ENCODE peak calls at places on chromosomes 12 and 14, in ten cellular contexts. U, T, M, A, E, I, Y, L, Z and D are unnamed samples.

GRCh38 chr14:53567236-53567785 is 389.3 kb downstream of the BMP4 start:
- DNase-seq in U (no peak), T (no peak), M (no peak), A (no peak), E (no peak), I (no peak), Y (no peak), L (no peak), Z (no peak), D (no peak)

GRCh38 chr14:20195911-20196310 is 5.2 kb downstream of the OR11G2 start:
- DNase-seq in U (no peak), T (no peak), M (no peak), A (no peak), E (no peak), I (no peak), Y (no peak), L (no peak), Z (no peak), D (no peak)

GRCh38 chr12:77599782-77600491 is 230.8 kb upstream of the NAV3 start:
- DNase-seq in U (no peak), T (no peak), M (no peak), A (no peak), E (no peak), I (no peak), Y (no peak), L (no peak), Z (no peak), D (no peak)

GRCh38 chr14:85308531-85309300 is 221.2 kb upstream of the FLRT2 start:
- DNase-seq in U (no peak), T (no peak), M (peak; percentile 40), A (no peak), E (no peak), I (no peak), Y (no peak), L (no peak), Z (no peak), D (no peak)

GRCh38 chr14:102255401-102256190 is 49.4 kb downstream of the MOK start:
- DNase-seq in U (no peak), T (no peak), M (no peak), A (no peak), E (no peak), I (no peak), Y (no peak), L (no peak), Z (no peak), D (no peak)

GRCh38 chr14:79842270-79842669 is 369.0 kb downstream of the DIO2 start:
- DNase-seq in U (no peak), T (no peak), M (no peak), A (no peak), E (no peak), I (peak; percentile 29), Y (peak; percentile 47), L (peak; percentile 14), Z (no peak), D (peak; percentile 20)

GRCh38 chr12:116520801-116521471 is 38.2 kb upstream of the MAP1LC3B2 start:
- DNase-seq in U (no peak), T (no peak), M (no peak), A (no peak), E (no peak), I (no peak), Y (no peak), L (no peak), Z (no peak), D (no peak)

GRCh38 chr12:59444932-59445331 is 150.9 kb upstream of the SLC16A7 start:
- DNase-seq in U (peak; percentile 50), T (no peak), M (no peak), A (no peak), E (no peak), I (no peak), Y (no peak), L (no peak), Z (no peak), D (no peak)

GRCh38 chr14:31993521-31993941 is 83.6 kb upstream of the ARHGAP5 start:
- DNase-seq in U (no peak), T (no peak), M (peak; percentile 21), A (no peak), E (no peak), I (no peak), Y (no peak), L (no peak), Z (no peak), D (no peak)

GRCh38 chr14:76924363-76925151 is 98.3 kb downstream of the LRRC74A start:
- DNase-seq in U (peak; percentile 93), T (no peak), M (no peak), A (no peak), E (peak; percentile 64), I (no peak), Y (no peak), L (no peak), Z (no peak), D (no peak)

GRCh38 chr14:72812292-72812851 is 81.5 kb downstream of the DPF3 start:
- DNase-seq in U (peak; percentile 65), T (no peak), M (peak; percentile 47), A (peak; percentile 27), E (no peak), I (peak; percentile 74), Y (no peak), L (peak; percentile 93), Z (no peak), D (no peak)

GRCh38 chr12:91515944-91516739 is 333.5 kb upstream of the DCN start:
- DNase-seq in U (no peak), T (no peak), M (no peak), A (no peak), E (no peak), I (no peak), Y (no peak), L (no peak), Z (no peak), D (no peak)

GRCh38 chr12:59079029-59079428 is 158.7 kb upstream of the LRIG3 start:
- DNase-seq in U (no peak), T (no peak), M (no peak), A (no peak), E (no peak), I (no peak), Y (no peak), L (no peak), Z (no peak), D (no peak)

GRCh38 chr12:121334513-121335343 is 17.5 kb downstream of the ANAPC5 start:
- DNase-seq in U (no peak), T (no peak), M (peak; percentile 77), A (no peak), E (peak; percentile 38), I (peak; percentile 26), Y (no peak), L (no peak), Z (no peak), D (no peak)

GRCh38 chr12:103114296-103115055 is 157.0 kb downstream of the ASCL1 start:
- DNase-seq in U (no peak), T (no peak), M (no peak), A (no peak), E (no peak), I (no peak), Y (no peak), L (no peak), Z (no peak), D (no peak)

GRCh38 chr12:38138225-38139221 is 178.1 kb upstream of the ALG10B start:
- DNase-seq in U (peak; percentile 91), T (peak; percentile 47), M (peak; percentile 21), A (peak; percentile 82), E (peak; percentile 24), I (peak; percentile 67), Y (peak; percentile 78), L (peak; percentile 20), Z (peak; percentile 76), D (peak; percentile 60)
- H3K4me1 ChIP-seq in U (no peaks in the 10 kb centered on the region), T (peaks cover 4% of the 10 kb centered on the region), M (no peaks in the 10 kb centered on the region), A (peaks cover 18% of the 10 kb centered on the region), E (no peaks in the 10 kb centered on the region), I (peaks cover 4% of the 10 kb centered on the region), Y (no peaks in the 10 kb centered on the region), L (peaks cover 7% of the 10 kb centered on the region), Z (peaks cover 5% of the 10 kb centered on the region), D (no peaks in the 10 kb centered on the region)

GRCh38 chr12:96198970-96199369 is 4.8 kb downstream of the ELK3 start:
- DNase-seq in U (no peak), T (no peak), M (no peak), A (no peak), E (no peak), I (no peak), Y (no peak), L (no peak), Z (no peak), D (no peak)

GRCh38 chr12:96195845-96196451 is 1.8 kb downstream of the ELK3 start:
- DNase-seq in U (peak; percentile 87), T (peak; percentile 25), M (peak; percentile 50), A (no peak), E (no peak), I (no peak), Y (peak; percentile 47), L (no peak), Z (peak; percentile 65), D (no peak)

GRCh38 chr12:96199465-96199864 is 5.3 kb downstream of the ELK3 start:
- DNase-seq in U (no peak), T (no peak), M (no peak), A (no peak), E (no peak), I (no peak), Y (no peak), L (no peak), Z (no peak), D (no peak)

GRCh38 chr12:96196781-96197180 is 2.6 kb downstream of the ELK3 start:
- DNase-seq in U (no peak), T (no peak), M (no peak), A (no peak), E (no peak), I (no peak), Y (peak; percentile 42), L (no peak), Z (no peak), D (no peak)

GRCh38 chr12:96197503-96198272 is 3.5 kb downstream of the ELK3 start:
- DNase-seq in U (no peak), T (no peak), M (no peak), A (no peak), E (no peak), I (no peak), Y (no peak), L (no peak), Z (no peak), D (no peak)
- H3K4me1 ChIP-seq in U (peaks cover 3% of the 10 kb centered on the region), T (peaks cover 34% of the 10 kb centered on the region), M (no peaks in the 10 kb centered on the region), A (peaks cover 52% of the 10 kb centered on the region), E (peaks cover 2% of the 10 kb centered on the region), I (peaks cover 17% of the 10 kb centered on the region), Y (peaks cover 12% of the 10 kb centered on the region), L (no peaks in the 10 kb centered on the region), Z (peaks cover 43% of the 10 kb centered on the region), D (peaks cover 11% of the 10 kb centered on the region)

DNA sequence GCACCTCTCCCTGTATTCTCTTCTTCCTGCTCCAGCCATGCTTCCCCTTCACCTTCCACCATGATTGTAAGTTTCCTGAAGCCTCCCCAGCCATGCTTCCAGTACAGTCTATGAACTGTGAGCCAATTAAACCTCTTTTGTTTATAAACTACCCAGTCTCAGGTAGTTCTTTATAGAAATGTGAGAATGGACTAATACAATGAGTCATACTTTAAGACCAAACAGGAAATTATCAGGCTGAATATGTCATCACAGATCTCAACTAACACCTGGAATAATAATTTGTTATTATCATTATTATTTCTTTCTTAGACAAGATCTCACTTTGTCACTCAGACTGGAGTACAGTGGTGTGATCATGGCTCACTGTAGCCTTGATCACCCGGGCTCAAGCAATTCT is 85.4 kb downstream of the KCNMB4 start:
- DNase-seq in U (no peak), T (no peak), M (no peak), A (no peak), E (no peak), I (no peak), Y (no peak), L (no peak), Z (no peak), D (no peak)
- H3K4me1 ChIP-seq in U (no peaks in the 10 kb centered on the region), T (no peaks in the 10 kb centered on the region), M (no peaks in the 10 kb centered on the region), A (no peaks in the 10 kb centered on the region), E (no peaks in the 10 kb centered on the region), I (no peaks in the 10 kb centered on the region), Y (no peaks in the 10 kb centered on the region), L (no peaks in the 10 kb centered on the region), Z (no peaks in the 10 kb centered on the region), D (no peaks in the 10 kb centered on the region)

GRCh38 chr12:55930771-55931316 is at the start of gene DGKA:
- DNase-seq in U (peak; percentile 86), T (peak; percentile 44), M (peak; percentile 57), A (peak; percentile 45), E (no peak), I (peak; percentile 18), Y (peak; percentile 48), L (no peak), Z (peak; percentile 86), D (no peak)
- H3K4me1 ChIP-seq in U (peaks cover 6% of the 10 kb centered on the region), T (peaks cover 60% of the 10 kb centered on the region), M (peaks cover 9% of the 10 kb centered on the region), A (peaks cover 62% of the 10 kb centered on the region), E (peaks cover 13% of the 10 kb centered on the region), I (peaks cover 32% of the 10 kb centered on the region), Y (peaks cover 7% of the 10 kb centered on the region), L (peaks cover 38% of the 10 kb centered on the region), Z (peaks cover 55% of the 10 kb centered on the region), D (peaks cover 69% of the 10 kb centered on the region)